ENCODE peak calls at places on chromosome 1, in eight cellular contexts. P, R, W, Z, A, O, L and J are unnamed samples.

GRCh38 chr1:40059292-40059959 is 18.9 kb downstream of the CAP1 start:
- DNase-seq in P (no peak), R (no peak), W (no peak), Z (peak), A (no peak), O (no peak), L (no peak), J (peak)

GRCh38 chr1:219215477-219215876 is 41.8 kb downstream of the LYPLAL1 start:
- DNase-seq in P (no peak), R (no peak), W (no peak), Z (no peak), A (no peak), O (no peak), L (no peak), J (peak)

GRCh38 chr1:72066431-72066830 is 215.9 kb downstream of the NEGR1 start:
- DNase-seq in P (no peak), R (no peak), W (no peak), Z (no peak), A (no peak), O (no peak), L (no peak), J (no peak)

GRCh38 chr1:48677306-48678287 is 99.1 kb downstream of the BEND5 start:
- DNase-seq in P (peak), R (no peak), W (peak), Z (peak), A (peak), O (no peak), L (peak), J (peak)

GRCh38 chr1:176575991-176576390 is 113.0 kb downstream of the PAPPA2 start:
- DNase-seq in P (no peak), R (no peak), W (no peak), Z (no peak), A (no peak), O (no peak), L (no peak), J (no peak)

GRCh38 chr1:109664671-109665070 is 3.2 kb upstream of the GSTM2 start:
- DNase-seq in P (no peak), R (no peak), W (no peak), Z (no peak), A (no peak), O (no peak), L (no peak), J (no peak)

GRCh38 chr1:171210355-171210754 is 25.3 kb downstream of the FMO2 start:
- DNase-seq in P (no peak), R (no peak), W (no peak), Z (peak), A (no peak), O (no peak), L (peak), J (peak)

GRCh38 chr1:167456500-167456899 is 61.8 kb downstream of the CD247 start:
- DNase-seq in P (no peak), R (no peak), W (no peak), Z (no peak), A (no peak), O (no peak), L (no peak), J (no peak)

GRCh38 chr1:172532700-172533510 is at the start of gene SUCO:
- DNase-seq in P (peak), R (peak), W (peak), Z (peak), A (peak), O (peak), L (peak), J (peak)

GRCh38 chr1:73953611-73954010 is 244.4 kb downstream of the LRRIQ3 start:
- DNase-seq in P (no peak), R (no peak), W (no peak), Z (no peak), A (no peak), O (no peak), L (no peak), J (no peak)

GRCh38 chr1:224569276-224569675 is 46.8 kb upstream of the CNIH3 start:
- DNase-seq in P (no peak), R (no peak), W (no peak), Z (no peak), A (no peak), O (no peak), L (no peak), J (no peak)

GRCh38 chr1:182633657-182634281 is 29.6 kb upstream of the RGS16 start:
- DNase-seq in P (peak), R (no peak), W (no peak), Z (no peak), A (no peak), O (no peak), L (peak), J (no peak)

GRCh38 chr1:180584869-180585268 is 26.1 kb downstream of the OVAAL start:
- DNase-seq in P (no peak), R (no peak), W (no peak), Z (no peak), A (no peak), O (no peak), L (no peak), J (no peak)

GRCh38 chr1:205214756-205215155 is 3.3 kb upstream of the DSTYK start:
- DNase-seq in P (no peak), R (no peak), W (no peak), Z (no peak), A (no peak), O (no peak), L (no peak), J (no peak)

GRCh38 chr1:83827731-83828130 is 171.2 kb downstream of the TTLL7 start:
- DNase-seq in P (no peak), R (no peak), W (no peak), Z (no peak), A (no peak), O (no peak), L (no peak), J (no peak)

GRCh38 chr1:8363764-8364301 is 45.9 kb downstream of the SLC45A1 start:
- DNase-seq in P (no peak), R (no peak), W (no peak), Z (no peak), A (no peak), O (peak), L (no peak), J (no peak)

GRCh38 chr1:119582801-119583200 is 65.3 kb downstream of the ZNF697 start:
- DNase-seq in P (peak), R (no peak), W (peak), Z (peak), A (peak), O (peak), L (peak), J (peak)

GRCh38 chr1:77218477-77219165 is 609 bp downstream of the PIGK start:
- DNase-seq in P (no peak), R (no peak), W (no peak), Z (peak), A (no peak), O (no peak), L (no peak), J (peak)

GRCh38 chr1:214445846-214446614 is 105.4 kb downstream of the PTPN14 start:
- DNase-seq in P (no peak), R (no peak), W (no peak), Z (peak), A (no peak), O (no peak), L (no peak), J (peak)

GRCh38 chr1:64965239-64966157 is 851 bp downstream of the JAK1 start:
- DNase-seq in P (peak), R (peak), W (peak), Z (peak), A (peak), O (peak), L (peak), J (peak)

GRCh38 chr1:91651671-91652071 is 151.0 kb downstream of the CDC7 start:
- DNase-seq in P (no peak), R (no peak), W (no peak), Z (peak), A (no peak), O (peak), L (peak), J (peak)
- TF ChIP-seq CTCF in P (no peak), R (no peak), W (no peak), Z (no peak), A (no peak), O (no peak), L (no peak), J (no peak)

DNA sequence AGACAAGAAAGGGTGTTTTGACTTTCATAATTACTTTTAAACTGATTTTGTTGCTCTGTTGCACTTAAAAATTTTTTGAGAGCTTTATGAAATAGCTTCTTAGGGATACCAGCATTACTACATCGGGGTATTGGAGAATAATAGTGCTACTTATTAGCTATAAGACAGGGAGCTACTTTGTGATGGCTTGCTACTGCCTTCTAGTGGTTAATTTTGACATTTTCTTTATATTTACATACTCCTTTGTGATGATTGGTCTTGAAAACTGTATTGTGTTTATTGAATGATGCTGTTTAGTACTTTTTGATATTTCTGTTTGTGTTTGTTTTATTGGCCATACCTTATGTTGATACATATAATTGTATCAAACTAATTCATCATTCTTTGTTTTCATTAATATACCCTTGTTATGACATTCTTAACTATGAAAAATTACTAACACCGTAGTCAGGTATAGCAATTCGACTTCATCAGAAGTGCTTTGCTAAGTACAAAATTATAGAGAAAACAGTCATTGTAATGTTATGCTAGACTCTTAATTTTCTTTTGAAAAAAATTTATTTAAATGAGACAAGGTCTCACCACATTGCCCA is 85.5 kb downstream of the CLIC4 start:
- DNase-seq in P (no peak), R (no peak), W (no peak), Z (peak), A (no peak), O (no peak), L (no peak), J (peak)
- TF ChIP-seq CTCF in P (peak), R (peak), W (peak), Z (peak), A (peak), O (peak), L (peak), J (peak)

GRCh38 chr1:91148641-91149069 is 126.8 kb upstream of the ZNF644 start:
- DNase-seq in P (no peak), R (peak), W (no peak), Z (no peak), A (no peak), O (no peak), L (peak), J (no peak)
- TF ChIP-seq CTCF in P (no peak), R (no peak), W (no peak), Z (no peak), A (no peak), O (no peak), L (no peak), J (no peak)

GRCh38 chr1:69739181-69739580 is 171.5 kb downstream of the LRRC7 start:
- DNase-seq in P (no peak), R (no peak), W (no peak), Z (no peak), A (no peak), O (no peak), L (no peak), J (peak)

GRCh38 chr1:69744381-69744780 is 176.7 kb downstream of the LRRC7 start:
- DNase-seq in P (no peak), R (no peak), W (no peak), Z (no peak), A (no peak), O (no peak), L (no peak), J (no peak)

GRCh38 chr1:69737527-69738176 is 169.9 kb downstream of the LRRC7 start:
- DNase-seq in P (peak), R (no peak), W (no peak), Z (peak), A (no peak), O (no peak), L (peak), J (peak)

GRCh38 chr1:69743146-69743545 is 175.4 kb downstream of the LRRC7 start:
- DNase-seq in P (no peak), R (no peak), W (no peak), Z (peak), A (no peak), O (no peak), L (no peak), J (no peak)

GRCh38 chr1:69738458-69738857 is 170.7 kb downstream of the LRRC7 start:
- DNase-seq in P (no peak), R (no peak), W (no peak), Z (no peak), A (no peak), O (no peak), L (no peak), J (peak)
- TF ChIP-seq CTCF in P (no peak), R (no peak), W (no peak), Z (no peak), A (no peak), O (no peak), L (no peak), J (no peak)

GRCh38 chr1:53450225-53450624 is 9.0 kb upstream of the DMRTB1 start:
- DNase-seq in P (no peak), R (no peak), W (no peak), Z (no peak), A (no peak), O (no peak), L (no peak), J (no peak)
- TF ChIP-seq CTCF in P (peak), R (no peak), W (peak), Z (peak), A (no peak), O (no peak), L (no peak), J (peak)

DNA sequence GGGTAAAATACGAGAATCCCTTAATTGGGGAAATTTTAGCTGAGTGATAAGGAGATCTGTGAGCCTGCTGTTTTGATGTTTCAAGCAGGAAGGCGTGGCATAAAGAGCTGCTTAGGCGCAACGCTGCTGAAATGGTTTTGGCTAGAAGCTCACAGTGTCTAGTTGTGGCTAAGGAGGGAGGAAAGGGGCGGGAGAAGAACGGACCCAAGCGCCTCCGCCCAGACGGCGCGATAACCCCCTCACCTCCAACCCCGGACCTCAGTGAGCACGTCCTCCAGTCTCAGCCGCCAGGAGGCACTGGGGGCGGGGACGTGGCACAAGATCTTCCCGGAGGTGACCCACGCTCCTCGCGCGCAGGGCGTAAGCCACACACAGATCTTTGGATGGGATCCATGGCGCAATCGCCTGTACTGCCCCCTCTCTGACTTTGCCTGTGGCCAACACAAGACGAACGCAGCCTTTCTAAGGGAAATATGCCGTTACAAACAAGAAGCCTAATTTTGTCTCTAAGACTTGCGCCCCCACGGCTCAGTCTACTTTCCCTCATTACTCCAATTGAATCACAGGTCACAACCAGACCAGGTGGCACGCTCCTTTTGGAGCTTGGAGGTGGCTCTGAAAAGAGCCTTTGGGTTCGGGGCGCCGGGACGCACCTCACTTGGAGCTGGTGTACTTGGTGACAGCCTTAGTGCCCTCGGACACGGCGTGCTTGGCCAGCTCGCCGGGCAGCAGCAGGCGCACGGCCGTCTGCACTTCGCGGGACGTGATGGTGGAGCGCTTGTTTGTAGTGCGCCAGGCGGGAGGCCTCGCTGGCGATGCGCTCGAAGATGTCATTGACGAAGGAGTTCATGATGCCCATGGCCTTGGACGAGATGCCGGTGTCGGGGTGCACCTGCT is 23.4 kb upstream of the RNF187 start:
- DNase-seq in P (peak), R (no peak), W (peak), Z (peak), A (peak), O (no peak), L (no peak), J (no peak)
- TF ChIP-seq CTCF in P (peak), R (no peak), W (peak), Z (no peak), A (no peak), O (no peak), L (no peak), J (peak)

DNA sequence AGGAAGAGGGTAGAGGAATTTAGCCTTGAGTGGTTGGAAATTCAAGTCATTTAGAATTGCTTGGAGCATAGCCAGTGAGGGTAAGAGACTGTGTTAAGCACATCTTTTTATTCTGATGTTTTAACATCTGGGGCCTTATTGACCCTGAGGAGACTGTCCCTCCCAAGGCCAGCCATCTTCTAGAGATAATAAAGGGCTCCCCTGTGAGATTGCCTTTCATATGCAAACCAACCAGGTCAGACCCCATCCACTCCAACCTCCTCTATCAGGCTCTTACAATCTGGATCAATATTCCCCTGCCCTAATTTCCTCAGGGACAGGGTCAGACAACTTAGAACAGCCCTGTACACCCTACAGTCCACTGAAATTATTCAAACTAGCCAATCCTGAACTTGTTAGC is 93.8 kb downstream of the ATP1B1 start:
- DNase-seq in P (no peak), R (no peak), W (no peak), Z (no peak), A (no peak), O (no peak), L (no peak), J (no peak)
- TF ChIP-seq CTCF in P (no peak), R (no peak), W (no peak), Z (no peak), A (no peak), O (no peak), L (no peak), J (no peak)